ENCODE peak calls at places on chromosomes 5 and 9, in seven cellular contexts. N is heart right ventricle, Q is endothelial cell, H is KG1, K is KBM-7, D is nephron progenitor cell, X is DMS53. V is an unnamed sample.

GRCh38 chr5:99317136-99317535 is 388.3 kb upstream of the CHD1 start:
- DNase-seq in N (no peak), Q (no peak), H (no peak), K (no peak), D (no peak), X (peak), V (no peak)

GRCh38 chr5:93874080-93874479 is 132.7 kb upstream of the POU5F2 start:
- DNase-seq in N (no peak), Q (no peak), H (no peak), K (no peak), D (no peak), X (peak), V (no peak)

GRCh38 chr5:36403601-36404311 is 102.1 kb upstream of the RANBP3L start:
- DNase-seq in N (peak), Q (no peak), H (peak), K (peak), D (no peak), X (no peak), V (no peak)

GRCh38 chr9:8366161-8366926 is 566.8 kb upstream of the DMAC1 start:
- DNase-seq in N (no peak), Q (no peak), H (no peak), K (no peak), D (no peak), X (peak), V (no peak)

GRCh38 chr5:6781711-6782110 is 68.5 kb downstream of the TENT4A start:
- DNase-seq in N (no peak), Q (no peak), H (no peak), K (no peak), D (no peak), X (no peak), V (no peak)

GRCh38 chr9:13728917-13729811 is 449.7 kb upstream of the MPDZ start:
- DNase-seq in N (no peak), Q (no peak), H (no peak), K (no peak), D (no peak), X (peak), V (no peak)

GRCh38 chr5:68432682-68433081 is 217.1 kb downstream of the PIK3R1 start:
- DNase-seq in N (no peak), Q (no peak), H (no peak), K (no peak), D (no peak), X (peak), V (no peak)

GRCh38 chr9:123763910-123764588 is 165.9 kb downstream of the DENND1A start:
- DNase-seq in N (no peak), Q (no peak), H (no peak), K (no peak), D (no peak), X (no peak), V (no peak)

GRCh38 chr9:136787690-136788400 is 3.3 kb upstream of the TMEM141 start:
- DNase-seq in N (no peak), Q (peak), H (peak), K (peak), D (peak), X (peak), V (no peak)